ENCODE peak calls at places on chromosomes 5 and 9, in seven cellular contexts. Y is heart right ventricle; H is A673; K is mucosa of descending colon; N is HCT116; A is Peyer's patch; C is CD8-positive, alpha-beta T cell. F is an unnamed sample.

GRCh38 chr5:178370102-178370501 is 137.5 kb upstream of the PHYKPL start:
- DNase-seq in A (no peak), Y (no peak), K (no peak), N (no peak), H (no peak), C (no peak), F (no peak)

GRCh38 chr5:139389701-139390638 is at the start of gene MZB1:
- DNase-seq in H (no peak), N (no peak), Y (no peak), K (peak; percentile 57), C (peak; percentile 70), A (peak; percentile 86), F (no peak)

GRCh38 chr5:148384389-148384756 is 615 bp downstream of the FBXO38 start:
- DNase-seq in N (no peak), C (no peak), H (no peak), A (no peak), Y (no peak), K (peak; percentile 25), F (no peak)

GRCh38 chr9:133869674-133870419 is 122.3 kb downstream of the VAV2 start:
- DNase-seq in A (no peak), C (no peak), K (no peak), Y (no peak), N (no peak), H (no peak), F (peak; percentile 94)

GRCh38 chr9:107711528-107711927 is 222.0 kb upstream of the KLF4 start:
- DNase-seq in C (no peak), N (peak; percentile 88), Y (no peak), H (peak; percentile 15), K (peak; percentile 87), A (no peak), F (peak; percentile 59)

GRCh38 chr9:33375841-33376321 is 26.5 kb downstream of the AQP7 start:
- DNase-seq in Y (no peak), C (no peak), A (no peak), K (no peak), N (no peak), H (no peak), F (peak; percentile 57)

GRCh38 chr5:57839025-57839424 is 356.4 kb upstream of the ACTBL2 start:
- DNase-seq in N (no peak), K (no peak), A (no peak), H (no peak), C (no peak), Y (no peak), F (no peak)

GRCh38 chr9:86946712-86947145 is 577 bp downstream of the GAS1 start:
- DNase-seq in N (no peak), Y (no peak), C (peak; percentile 70), K (peak; percentile 45), H (peak; percentile 84), A (peak; percentile 25), F (no peak)

GRCh38 chr5:147737921-147738320 is 44.6 kb downstream of the JAKMIP2 start:
- DNase-seq in A (no peak), Y (no peak), N (no peak), H (no peak), K (no peak), C (no peak), F (no peak)

GRCh38 chr5:119049824-119050449 is 20.9 kb upstream of the DMXL1 start:
- DNase-seq in Y (no peak), C (no peak), H (no peak), N (no peak), A (no peak), K (no peak), F (no peak)

GRCh38 chr9:17291766-17292165 is 156.9 kb downstream of the CNTLN start:
- DNase-seq in Y (no peak), K (no peak), A (no peak), H (no peak), C (no peak), N (no peak), F (no peak)

GRCh38 chr5:6403416-6403815 is 25.1 kb upstream of the MED10 start:
- DNase-seq in H (no peak), C (no peak), A (no peak), K (no peak), N (no peak), Y (no peak), F (no peak)

GRCh38 chr9:2018162-2018643 is 3.1 kb downstream of the SMARCA2 start:
- DNase-seq in Y (no peak), C (no peak), H (no peak), A (no peak), K (no peak), N (no peak), F (no peak)

DNA sequence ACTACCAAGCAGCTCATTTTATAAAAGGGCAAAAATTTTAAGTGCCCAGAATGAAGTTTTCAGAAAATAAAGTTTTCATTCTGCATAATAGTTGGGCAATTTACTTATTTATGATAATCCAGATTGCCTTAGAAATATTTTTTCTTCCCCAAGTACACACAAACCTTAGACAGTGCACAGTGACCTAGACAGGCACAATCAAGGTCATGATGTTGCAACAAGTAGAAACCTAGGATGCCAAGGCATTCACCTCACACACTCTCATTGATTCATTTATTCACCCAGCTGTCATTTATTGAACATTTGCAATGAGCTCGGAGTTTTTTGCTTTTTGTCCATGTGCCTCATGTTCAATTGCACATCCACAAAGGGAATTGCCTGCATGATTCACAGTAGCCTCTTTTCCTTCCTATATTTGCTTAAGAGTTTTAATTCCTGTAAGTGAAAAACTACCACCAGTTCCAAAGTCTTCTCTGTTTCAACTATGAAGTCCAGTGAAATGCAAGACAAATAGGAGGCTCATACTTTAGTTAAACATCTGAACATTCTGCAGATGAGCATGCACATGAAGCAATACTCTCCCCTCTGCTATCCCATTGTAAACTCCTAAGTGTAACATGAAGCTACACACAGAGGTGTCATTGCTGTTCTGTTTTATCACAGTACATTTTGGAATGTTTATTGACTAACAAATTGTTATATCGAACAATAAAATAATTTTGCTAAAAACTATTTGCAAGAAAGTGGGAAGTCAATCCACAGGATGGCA is 122.9 kb downstream of the HINT1 start:
- DNase-seq in Y (no peak), A (no peak), C (no peak), K (no peak), H (no peak), N (no peak), F (no peak)
- H3K4me1 ChIP-seq in Y (no peaks in the 10 kb centered on the region), A (no peaks in the 10 kb centered on the region), C (no peaks in the 10 kb centered on the region), K (no peaks in the 10 kb centered on the region), H (no peaks in the 10 kb centered on the region), N (no peaks in the 10 kb centered on the region), F (no peaks in the 10 kb centered on the region)

DNA sequence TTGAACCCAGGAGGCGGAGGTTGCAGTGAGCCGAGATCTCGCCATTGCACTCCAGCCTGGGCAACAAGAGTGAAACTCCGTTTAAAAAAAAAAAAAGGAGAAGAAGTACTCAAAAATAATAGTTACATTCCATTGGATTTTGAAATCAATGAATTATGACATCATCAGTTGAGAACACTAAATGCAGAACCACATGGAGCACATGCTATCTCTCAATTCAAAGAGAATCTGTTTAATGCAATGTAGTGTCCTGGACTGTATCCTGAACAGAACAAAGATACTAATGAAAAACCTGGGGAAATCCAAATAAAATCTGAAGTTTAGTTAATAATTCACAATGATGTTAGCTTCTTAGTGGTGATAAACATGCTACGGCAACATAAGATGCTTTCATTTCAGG is 20.3 kb downstream of the CDC14B start:
- DNase-seq in H (no peak), K (no peak), C (no peak), Y (no peak), A (no peak), N (no peak), F (no peak)
- H3K4me3 ChIP-seq in H (no peak overlapping the region), K (no peak overlapping the region), C (no peak overlapping the region), Y (no peak overlapping the region), A (no peak overlapping the region), N (no peak overlapping the region), F (no peak overlapping the region)

DNA sequence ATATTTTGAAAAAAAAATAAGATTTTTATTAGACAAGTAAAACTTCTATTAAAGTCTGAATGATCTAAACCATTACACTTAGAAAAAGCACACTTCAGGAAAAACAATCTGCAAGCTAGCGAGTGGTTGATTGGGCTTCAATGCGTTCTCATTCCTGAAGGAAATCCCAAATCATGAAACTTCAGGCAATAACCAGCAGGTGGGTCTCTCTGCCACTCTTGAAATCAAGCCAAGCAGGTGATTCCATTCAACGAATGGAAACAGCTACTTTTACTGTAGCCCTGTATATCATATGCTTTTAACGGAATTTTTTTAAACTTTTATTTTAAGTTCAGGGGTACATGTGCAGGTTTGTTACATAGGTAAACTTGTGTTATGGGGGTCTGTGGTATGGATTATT is 234.5 kb upstream of the TRPM3 start:
- DNase-seq in H (no peak), N (peak; percentile 3), Y (no peak), A (no peak), K (no peak), C (no peak), F (no peak)
- TF ChIP-seq CTCF in H (no peak), N (peak; percentile 8), Y (no peak), A (no peak), K (no peak), C (no peak), F (no peak)

GRCh38 chr9:110207071-110207923 is 662 bp downstream of the C9orf152 start:
- DNase-seq in K (peak; percentile 85), Y (no peak), C (no peak), A (no peak), H (no peak), N (no peak), F (no peak)
- H3K4me1 ChIP-seq in K (peaks cover 15% of the 10 kb centered on the region), Y (no peaks in the 10 kb centered on the region), C (no peaks in the 10 kb centered on the region), A (no peaks in the 10 kb centered on the region), H (no peaks in the 10 kb centered on the region), N (peaks cover 9% of the 10 kb centered on the region), F (no peaks in the 10 kb centered on the region)

GRCh38 chr5:172402531-172403190 is 51.7 kb downstream of the SH3PXD2B start:
- DNase-seq in A (no peak), K (no peak), H (no peak), C (no peak), Y (no peak), N (no peak), F (no peak)
- H3K4me3 ChIP-seq in A (no peak overlapping the region), K (no peak overlapping the region), H (no peak overlapping the region), C (no peak overlapping the region), Y (no peak overlapping the region), N (no peak overlapping the region), F (no peak overlapping the region)

DNA sequence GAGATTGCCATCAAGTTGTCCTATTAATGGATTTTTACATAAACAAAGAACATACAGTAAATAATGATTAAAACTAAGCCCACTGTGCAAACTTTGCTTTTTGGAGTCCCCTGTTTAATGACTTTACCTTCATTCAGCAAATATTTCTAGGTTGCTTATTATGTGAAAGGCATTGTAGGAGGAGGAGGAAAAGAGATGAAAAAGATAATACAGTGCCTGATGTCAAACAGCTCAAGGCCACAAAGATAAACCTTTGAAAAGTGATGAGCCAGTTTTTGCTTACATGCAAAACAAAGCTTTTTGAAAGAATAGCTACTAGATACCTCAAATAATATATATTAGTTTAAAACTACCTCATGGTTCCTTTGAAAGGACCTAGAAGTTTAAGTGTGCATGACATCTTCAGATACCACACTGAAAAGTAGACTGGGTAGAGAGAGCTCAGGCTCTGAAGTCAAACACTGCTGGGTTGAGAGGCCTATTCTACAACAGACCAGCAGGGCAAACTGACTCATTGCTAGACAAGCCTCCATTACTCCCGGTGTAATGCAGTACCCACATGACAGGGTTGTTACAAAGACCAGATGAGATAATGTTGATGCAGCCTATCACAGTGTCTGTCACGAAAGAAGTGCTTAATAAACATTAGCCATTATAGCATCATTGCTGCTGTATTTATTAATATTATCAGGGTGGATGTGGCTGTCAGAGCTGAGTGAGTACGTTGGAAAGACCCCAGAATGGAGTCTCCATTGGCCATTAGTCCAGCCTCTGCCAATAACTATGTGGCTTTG is 11.8 kb downstream of the DEPDC1B start:
- DNase-seq in K (no peak), Y (no peak), C (no peak), H (peak; percentile 32), N (no peak), A (no peak), F (peak; percentile 66)
- TF ChIP-seq CTCF in K (no peak), Y (no peak), C (no peak), H (peak; percentile 35), N (no peak), A (no peak), F (peak; percentile 69)